ENCODE peak calls at places on chromosomes 4 and X, in ten cellular contexts. E is HCT116, I is esophagus muscularis mucosa, O is spleen, A is sigmoid colon, G is tibial nerve, F is H54, H is A549, D is ovary, W is right lobe of liver. T is an unnamed sample.

GRCh38 chr4:108850407-108850709 is 87.5 kb upstream of the ETNPPL start:
- DNase-seq in I (no peak), E (no peak), W (no peak), O (no peak), A (no peak), F (no peak), D (no peak), H (no peak), G (no peak), T (no peak)

GRCh38 chrX:10634681-10635161 is 14.3 kb upstream of the MID1 start:
- DNase-seq in H (peak; percentile 85), D (no peak), F (no peak), W (no peak), I (no peak), A (no peak), O (no peak), E (peak; percentile 81), G (no peak), T (no peak)

GRCh38 chr4:1172971-1173757 is 781 bp upstream of the SPON2 start:
- DNase-seq in W (no peak), H (peak; percentile 61), F (no peak), A (peak; percentile 90), D (peak; percentile 78), G (no peak), I (peak; percentile 81), O (no peak), E (no peak), T (no peak)

GRCh38 chrX:134526399-134526798 is 66.4 kb downstream of the HPRT1 start:
- DNase-seq in F (no peak), G (no peak), D (no peak), O (no peak), H (no peak), A (no peak), E (no peak), W (no peak), I (no peak), T (no peak)

GRCh38 chr4:162011039-162011438 is 152.8 kb downstream of the FSTL5 start:
- DNase-seq in I (no peak), F (no peak), H (no peak), A (no peak), G (no peak), O (no peak), D (no peak), E (no peak), W (no peak), T (no peak)

GRCh38 chr4:158938462-158939044 is 164.3 kb upstream of the RAPGEF2 start:
- DNase-seq in G (no peak), A (no peak), D (no peak), F (no peak), H (no peak), W (no peak), O (no peak), E (no peak), I (no peak), T (no peak)

GRCh38 chr4:104829761-104830160 is 316.9 kb upstream of the TET2 start:
- DNase-seq in O (no peak), D (no peak), F (no peak), H (no peak), I (no peak), A (no peak), E (no peak), G (no peak), W (no peak), T (no peak)

GRCh38 chrX:18873189-18873791 is 110.6 kb downstream of the PHKA2 start:
- DNase-seq in A (peak; percentile 81), E (peak; percentile 8), D (no peak), F (peak; percentile 15), G (no peak), W (no peak), I (no peak), O (peak; percentile 68), H (no peak), T (no peak)

GRCh38 chr4:1604181-1604705 is 79.9 kb downstream of the FAM53A start:
- DNase-seq in O (peak; percentile 61), D (no peak), E (no peak), W (peak; percentile 11), G (no peak), A (peak; percentile 46), H (no peak), F (peak; percentile 79), I (no peak), T (no peak)

GRCh38 chrX:55450259-55450658 is 1.7 kb upstream of the MAGEH1 start:
- DNase-seq in F (no peak), A (no peak), D (peak; percentile 21), H (peak; percentile 13), I (no peak), O (no peak), W (no peak), G (no peak), E (no peak), T (no peak)

GRCh38 chrX:118530537-118530936 is 34.9 kb downstream of the DOCK11 start:
- DNase-seq in F (no peak), E (no peak), W (no peak), D (no peak), H (no peak), I (no peak), O (no peak), G (no peak), A (no peak), T (no peak)

GRCh38 chr4:144819591-144819990 is 173.6 kb downstream of the HHIP start:
- DNase-seq in G (no peak), E (no peak), I (no peak), W (no peak), O (no peak), F (no peak), D (no peak), A (no peak), H (no peak), T (no peak)

GRCh38 chrX:130974323-130974722 is 71.3 kb upstream of the ENOX2 start:
- DNase-seq in F (no peak), H (no peak), W (no peak), I (no peak), D (no peak), A (no peak), G (no peak), E (no peak), O (no peak), T (no peak)

GRCh38 chr4:10480616-10481015 is 23.4 kb upstream of the ZNF518B start:
- DNase-seq in A (no peak), O (no peak), F (no peak), D (no peak), G (no peak), W (no peak), H (no peak), E (no peak), I (no peak), T (no peak)

DNA sequence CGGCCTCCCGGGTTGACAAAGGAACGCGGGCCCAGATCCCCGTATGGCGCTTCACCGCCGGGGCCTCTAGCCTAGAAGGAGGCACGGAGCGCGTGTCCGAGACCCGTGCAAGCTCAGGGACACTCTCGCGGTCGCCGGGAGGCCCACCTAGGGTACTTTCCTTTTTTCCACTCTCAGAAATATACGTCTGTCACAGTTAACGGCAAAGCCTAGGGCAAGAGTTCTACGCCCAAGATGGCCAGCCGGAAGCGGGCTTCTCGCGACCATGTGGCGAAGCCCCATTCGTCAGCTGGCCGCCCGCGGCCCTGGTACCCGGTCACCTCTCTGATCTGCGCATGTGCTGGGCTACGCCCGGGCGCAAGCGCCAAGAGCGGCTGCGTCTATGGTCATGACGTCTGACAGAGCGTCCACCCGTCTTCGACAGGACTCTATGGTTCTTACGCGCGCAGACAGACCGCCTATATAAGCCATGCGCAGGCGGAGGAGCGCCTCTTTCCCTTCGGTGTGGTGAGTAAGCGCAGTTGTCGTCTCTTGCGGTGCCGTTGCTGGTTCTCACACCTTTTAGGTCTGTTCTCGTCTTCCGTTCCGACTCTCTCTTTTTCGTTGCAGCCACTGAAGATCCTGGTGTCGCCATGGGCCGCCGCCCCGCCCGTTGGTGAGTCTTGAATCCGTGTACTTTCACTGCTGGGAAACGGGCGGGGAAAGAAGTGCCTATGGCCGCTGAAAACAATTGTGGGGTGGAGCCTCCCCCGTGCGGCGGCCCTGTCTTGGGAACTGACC is at the start of gene RPL10:
- DNase-seq in I (peak; percentile 98), A (peak; percentile 98), G (peak; percentile 81), F (peak; percentile 71), H (peak; percentile 99), O (peak; percentile 97), W (peak; percentile 94), E (peak; percentile 93), D (peak; percentile 94), T (peak; percentile 60)
- TF ChIP-seq POLR2A in I (peak; percentile 94), A (peak; percentile 95), G (peak; percentile 57), F (peak; percentile 99), H (peak; percentile 99), O (peak; percentile 59), W (peak; percentile 83), E (peak; percentile 98), D (peak; percentile 90), T (peak; percentile 88)

GRCh38 chrX:49988128-49988527 is 65.7 kb downstream of the CLCN5 start:
- DNase-seq in W (no peak), I (no peak), H (no peak), E (no peak), G (no peak), D (no peak), A (no peak), O (no peak), F (no peak), T (no peak)
- TF ChIP-seq POLR2A in W (no peak), I (no peak), H (no peak), E (no peak), G (no peak), D (no peak), A (no peak), O (no peak), F (no peak), T (no peak)

GRCh38 chr4:44447563-44448504 is 775 bp downstream of the KCTD8 start:
- DNase-seq in W (peak; percentile 25), F (no peak), O (peak; percentile 73), E (no peak), H (peak; percentile 10), D (peak; percentile 48), A (peak; percentile 64), G (peak; percentile 12), I (no peak), T (no peak)

GRCh38 chr4:44446191-44446590 is 2.4 kb downstream of the KCTD8 start:
- DNase-seq in D (no peak), O (no peak), G (no peak), H (no peak), W (no peak), E (no peak), F (no peak), I (no peak), A (no peak), T (no peak)

GRCh38 chr4:44446801-44447562 is 1.6 kb downstream of the KCTD8 start:
- DNase-seq in H (no peak), G (no peak), W (no peak), O (peak; percentile 51), A (peak; percentile 46), F (no peak), I (no peak), E (no peak), D (no peak), T (no peak)

GRCh38 chr4:44448548-44449443 is at the start of gene KCTD8:
- DNase-seq in W (peak; percentile 82), I (peak; percentile 96), H (peak; percentile 77), D (peak; percentile 94), E (no peak), G (peak; percentile 72), O (peak; percentile 83), A (peak; percentile 95), F (peak; percentile 51), T (peak; percentile 2)
- TF ChIP-seq POLR2A in W (no peak), I (no peak), H (no peak), D (peak; percentile 67), E (no peak), G (no peak), O (no peak), A (no peak), F (no peak), T (no peak)

GRCh38 chr4:184815046-184815877 is 10.5 kb downstream of the ACSL1 start:
- DNase-seq in E (peak; percentile 60), D (peak; percentile 68), O (peak; percentile 84), F (peak; percentile 47), W (peak; percentile 86), G (peak; percentile 48), I (no peak), A (peak; percentile 89), H (no peak), T (peak; percentile 3)
- TF ChIP-seq POLR2A in E (no peak), D (no peak), O (no peak), F (no peak), W (peak; percentile 63), G (no peak), I (no peak), A (no peak), H (no peak), T (no peak)

T was measured in esophagus squamous epithelium.